ENCODE peak calls at places on chromosomes 1 and 21, in ten cellular contexts. Q is activated naive CD4-positive, alpha-beta T cell; G is HTR-8/SVneo; V is testis; D is psoas muscle; I is activated gamma-delta T cell treated with anti-CD3 and anti-CD28 coated beads, Interleukin-2, amount 50 U/mL, for 16 hours; E is central memory CD4-positive, alpha-beta T cell; U is breast epithelium; N is GM12865; X is fibroblast of mammary gland. F is an unnamed sample.

GRCh38 chr1:184982002-184982954 is 8.0 kb upstream of the NIBAN1 start:
- DNase-seq in Q (peak; percentile 46), G (peak; percentile 59), V (peak; percentile 76), D (peak; percentile 88), I (peak; percentile 71), E (peak; percentile 66), U (peak; percentile 80), N (peak; percentile 86), X (peak; percentile 79), F (peak; percentile 6)

GRCh38 chr1:19274636-19275035 is 13.9 kb downstream of the AKR7A3 start:
- DNase-seq in Q (no peak), G (no peak), V (no peak), D (no peak), I (no peak), E (no peak), U (no peak), N (no peak), X (no peak), F (no peak)

GRCh38 chr1:6080469-6080868 is 34.8 kb downstream of the KCNAB2 start:
- DNase-seq in Q (no peak), G (no peak), V (no peak), D (no peak), I (no peak), E (no peak), U (no peak), N (no peak), X (no peak), F (no peak)

GRCh38 chr1:98386675-98387440 is 274.7 kb upstream of the SNX7 start:
- DNase-seq in Q (no peak), G (no peak), V (no peak), D (no peak), I (no peak), E (no peak), U (no peak), N (no peak), X (no peak), F (no peak)

GRCh38 chr1:33298623-33299277 is 22.1 kb downstream of the A3GALT2 start:
- DNase-seq in Q (peak; percentile 23), G (peak; percentile 72), V (peak; percentile 76), D (peak; percentile 86), I (peak; percentile 27), E (peak; percentile 24), U (peak; percentile 69), N (peak; percentile 74), X (peak; percentile 67), F (no peak)

GRCh38 chr1:53659436-53659835 is 79.5 kb downstream of the GLIS1 start:
- DNase-seq in Q (no peak), G (no peak), V (no peak), D (no peak), I (no peak), E (no peak), U (no peak), N (no peak), X (no peak), F (no peak)

GRCh38 chr1:29984107-29984506 is 739.3 kb downstream of the MATN1 start:
- DNase-seq in Q (no peak), G (no peak), V (no peak), D (no peak), I (no peak), E (no peak), U (no peak), N (no peak), X (no peak), F (no peak)

GRCh38 chr1:86104606-86105532 is 51.7 kb downstream of the COL24A1 start:
- DNase-seq in Q (no peak), G (no peak), V (no peak), D (no peak), I (no peak), E (no peak), U (no peak), N (no peak), X (no peak), F (no peak)

GRCh38 chr1:207619833-207620572 is 24.9 kb upstream of the CR1L start:
- DNase-seq in Q (no peak), G (peak; percentile 50), V (peak; percentile 19), D (no peak), I (no peak), E (peak; percentile 16), U (no peak), N (peak; percentile 52), X (peak; percentile 56), F (no peak)

GRCh38 chr1:245614986-245615385 is 460.2 kb downstream of the KIF26B start:
- DNase-seq in Q (no peak), G (no peak), V (no peak), D (no peak), I (no peak), E (no peak), U (no peak), N (no peak), X (peak; percentile 18), F (no peak)

GRCh38 chr21:44085491-44086321 is 21.5 kb upstream of the PWP2 start:
- DNase-seq in Q (no peak), G (no peak), V (peak; percentile 49), D (no peak), I (no peak), E (no peak), U (no peak), N (no peak), X (no peak), F (peak; percentile 76)

GRCh38 chr21:41783476-41784150 is 16.8 kb upstream of the RIPK4 start:
- DNase-seq in Q (no peak), G (peak; percentile 53), V (no peak), D (no peak), I (no peak), E (no peak), U (peak; percentile 73), N (no peak), X (no peak), F (no peak)

GRCh38 chr1:229964281-229964680 is 102.8 kb upstream of the GALNT2 start:
- DNase-seq in Q (no peak), G (no peak), V (no peak), D (no peak), I (no peak), E (no peak), U (no peak), N (no peak), X (no peak), F (no peak)

GRCh38 chr1:113191579-113192076 is 118.6 kb downstream of the LRIG2 start:
- DNase-seq in Q (no peak), G (no peak), V (no peak), D (no peak), I (no peak), E (no peak), U (no peak), N (peak; percentile 77), X (peak; percentile 7), F (no peak)

GRCh38 chr1:214416417-214417212 is 134.8 kb downstream of the PTPN14 start:
- DNase-seq in Q (no peak), G (no peak), V (no peak), D (no peak), I (no peak), E (no peak), U (no peak), N (no peak), X (peak; percentile 87), F (no peak)

GRCh38 chr1:162721471-162721870 is 69.0 kb upstream of the HSD17B7 start:
- DNase-seq in Q (no peak), G (no peak), V (no peak), D (no peak), I (no peak), E (no peak), U (no peak), N (no peak), X (no peak), F (no peak)

GRCh38 chr21:18760247-18760646 is 356.7 kb upstream of the TMPRSS15 start:
- DNase-seq in Q (no peak), G (no peak), V (no peak), D (no peak), I (no peak), E (no peak), U (no peak), N (no peak), X (no peak), F (no peak)